ENCODE peak calls at places on chromosome 2, in ten cellular contexts. One of them, this sample, is unnamed.

GRCh38 chr2:100606740-100607343 is 44.0 kb downstream of the PDCL3 start:
- DNase-seq in H9: peak; percentile 69
- DNase-seq in HL-60: peak; percentile 28
- DNase-seq in cardiac muscle cell: peak; percentile 36
- DNase-seq in nephron progenitor cell: peak; percentile 35
- DNase-seq in brain microvascular endothelial cell: peak; percentile 46
- DNase-seq in uterus: no peak
- DNase-seq in neural crest cell: peak; percentile 45
- DNase-seq in prostate gland: no peak
- DNase-seq in K562: peak; percentile 48
- DNase-seq in this sample: no peak

GRCh38 chr2:72004976-72005375 is 142.7 kb downstream of the CYP26B1 start:
- DNase-seq in cardiac muscle cell: no peak
- DNase-seq in prostate gland: no peak
- DNase-seq in nephron progenitor cell: no peak
- DNase-seq in uterus: no peak
- DNase-seq in K562: no peak
- DNase-seq in neural crest cell: no peak
- DNase-seq in brain microvascular endothelial cell: no peak
- DNase-seq in HL-60: no peak
- DNase-seq in H9: no peak
- DNase-seq in this sample: no peak

GRCh38 chr2:179106342-179107178 is 56.6 kb upstream of the CCDC141 start:
- DNase-seq in uterus: peak; percentile 34
- DNase-seq in H9: no peak
- DNase-seq in HL-60: peak; percentile 66
- DNase-seq in nephron progenitor cell: no peak
- DNase-seq in neural crest cell: no peak
- DNase-seq in brain microvascular endothelial cell: peak; percentile 94
- DNase-seq in cardiac muscle cell: no peak
- DNase-seq in K562: peak; percentile 44
- DNase-seq in prostate gland: peak; percentile 33
- DNase-seq in this sample: no peak

GRCh38 chr2:74104839-74105238 is 42.9 kb downstream of the BOLA3 start:
- DNase-seq in H9: no peak
- DNase-seq in neural crest cell: no peak
- DNase-seq in brain microvascular endothelial cell: no peak
- DNase-seq in uterus: no peak
- DNase-seq in nephron progenitor cell: no peak
- DNase-seq in prostate gland: no peak
- DNase-seq in K562: no peak
- DNase-seq in cardiac muscle cell: no peak
- DNase-seq in HL-60: no peak
- DNase-seq in this sample: no peak

GRCh38 chr2:20429528-20429927 is 17.3 kb upstream of the RHOB start:
- DNase-seq in H9: no peak
- DNase-seq in prostate gland: no peak
- DNase-seq in cardiac muscle cell: no peak
- DNase-seq in HL-60: no peak
- DNase-seq in nephron progenitor cell: no peak
- DNase-seq in brain microvascular endothelial cell: no peak
- DNase-seq in K562: no peak
- DNase-seq in neural crest cell: no peak
- DNase-seq in uterus: no peak
- DNase-seq in this sample: no peak

GRCh38 chr2:10903861-10904210 is 7.9 kb upstream of the KCNF1 start:
- DNase-seq in neural crest cell: no peak
- DNase-seq in brain microvascular endothelial cell: no peak
- DNase-seq in cardiac muscle cell: no peak
- DNase-seq in uterus: no peak
- DNase-seq in prostate gland: no peak
- DNase-seq in H9: no peak
- DNase-seq in K562: no peak
- DNase-seq in HL-60: no peak
- DNase-seq in nephron progenitor cell: no peak
- DNase-seq in this sample: no peak

GRCh38 chr2:140248623-140249022 is 1468.4 kb upstream of the NXPH2 start:
- DNase-seq in nephron progenitor cell: no peak
- DNase-seq in prostate gland: no peak
- DNase-seq in H9: no peak
- DNase-seq in neural crest cell: no peak
- DNase-seq in HL-60: no peak
- DNase-seq in cardiac muscle cell: no peak
- DNase-seq in brain microvascular endothelial cell: no peak
- DNase-seq in uterus: no peak
- DNase-seq in K562: no peak
- DNase-seq in this sample: no peak

GRCh38 chr2:238950551-238950950 is 102.7 kb downstream of the TWIST2 start:
- DNase-seq in brain microvascular endothelial cell: no peak
- DNase-seq in neural crest cell: no peak
- DNase-seq in nephron progenitor cell: no peak
- DNase-seq in H9: peak; percentile 28
- DNase-seq in K562: no peak
- DNase-seq in prostate gland: peak; percentile 3
- DNase-seq in uterus: peak; percentile 13
- DNase-seq in cardiac muscle cell: no peak
- DNase-seq in HL-60: no peak
- DNase-seq in this sample: no peak

GRCh38 chr2:10370390-10370789 is 67.7 kb downstream of the HPCAL1 start:
- DNase-seq in prostate gland: no peak
- DNase-seq in cardiac muscle cell: no peak
- DNase-seq in nephron progenitor cell: no peak
- DNase-seq in brain microvascular endothelial cell: no peak
- DNase-seq in K562: no peak
- DNase-seq in HL-60: no peak
- DNase-seq in neural crest cell: no peak
- DNase-seq in uterus: no peak
- DNase-seq in H9: no peak
- DNase-seq in this sample: no peak

GRCh38 chr2:8457620-8458255 is 224.1 kb upstream of the ID2 start:
- DNase-seq in cardiac muscle cell: no peak
- DNase-seq in HL-60: no peak
- DNase-seq in K562: no peak
- DNase-seq in neural crest cell: no peak
- DNase-seq in H9: no peak
- DNase-seq in prostate gland: no peak
- DNase-seq in uterus: no peak
- DNase-seq in nephron progenitor cell: no peak
- DNase-seq in brain microvascular endothelial cell: no peak
- DNase-seq in this sample: no peak

GRCh38 chr2:27221166-27221565 is 4.0 kb downstream of the CAD start:
- DNase-seq in brain microvascular endothelial cell: no peak
- DNase-seq in H9: no peak
- DNase-seq in uterus: no peak
- DNase-seq in nephron progenitor cell: no peak
- DNase-seq in HL-60: no peak
- DNase-seq in cardiac muscle cell: no peak
- DNase-seq in prostate gland: no peak
- DNase-seq in neural crest cell: no peak
- DNase-seq in K562: no peak
- DNase-seq in this sample: no peak

GRCh38 chr2:28612131-28612812 is 116.4 kb downstream of the PLB1 start:
- DNase-seq in cardiac muscle cell: no peak
- DNase-seq in nephron progenitor cell: no peak
- DNase-seq in neural crest cell: no peak
- DNase-seq in HL-60: no peak
- DNase-seq in uterus: no peak
- DNase-seq in K562: no peak
- DNase-seq in H9: no peak
- DNase-seq in brain microvascular endothelial cell: no peak
- DNase-seq in prostate gland: no peak
- DNase-seq in this sample: no peak

GRCh38 chr2:148023861-148024260 is 3.0 kb downstream of the MBD5 start:
- DNase-seq in uterus: no peak
- DNase-seq in brain microvascular endothelial cell: no peak
- DNase-seq in nephron progenitor cell: no peak
- DNase-seq in HL-60: no peak
- DNase-seq in K562: no peak
- DNase-seq in H9: no peak
- DNase-seq in cardiac muscle cell: no peak
- DNase-seq in neural crest cell: no peak
- DNase-seq in prostate gland: no peak
- DNase-seq in this sample: no peak

GRCh38 chr2:9844036-9844483 is 786 bp downstream of the TAF1B start:
- DNase-seq in brain microvascular endothelial cell: no peak
- DNase-seq in prostate gland: no peak
- DNase-seq in uterus: no peak
- DNase-seq in neural crest cell: no peak
- DNase-seq in K562: peak; percentile 47
- DNase-seq in H9: no peak
- DNase-seq in nephron progenitor cell: no peak
- DNase-seq in HL-60: no peak
- DNase-seq in cardiac muscle cell: no peak
- DNase-seq in this sample: no peak

GRCh38 chr2:567865-568638 is 109.2 kb downstream of the TMEM18 start:
- DNase-seq in K562: no peak
- DNase-seq in neural crest cell: no peak
- DNase-seq in brain microvascular endothelial cell: peak; percentile 72
- DNase-seq in H9: no peak
- DNase-seq in uterus: peak; percentile 81
- DNase-seq in cardiac muscle cell: no peak
- DNase-seq in prostate gland: no peak
- DNase-seq in HL-60: no peak
- DNase-seq in nephron progenitor cell: no peak
- DNase-seq in this sample: no peak

GRCh38 chr2:105344704-105345345 is 7.5 kb downstream of the C2orf49 start:
- DNase-seq in neural crest cell: no peak
- DNase-seq in nephron progenitor cell: no peak
- DNase-seq in cardiac muscle cell: peak; percentile 83
- DNase-seq in K562: peak; percentile 33
- DNase-seq in HL-60: no peak
- DNase-seq in uterus: no peak
- DNase-seq in prostate gland: peak; percentile 29
- DNase-seq in brain microvascular endothelial cell: no peak
- DNase-seq in H9: no peak
- DNase-seq in this sample: no peak
- TF ChIP-seq CTCF in neural crest cell: peak; percentile 63
- TF ChIP-seq CTCF in nephron progenitor cell: peak; percentile 28
- TF ChIP-seq CTCF in cardiac muscle cell: peak; percentile 33
- TF ChIP-seq CTCF in K562: peak; percentile 54
- TF ChIP-seq CTCF in HL-60: no peak
- TF ChIP-seq CTCF in uterus: peak; percentile 30
- TF ChIP-seq CTCF in prostate gland: peak; percentile 46
- TF ChIP-seq CTCF in brain microvascular endothelial cell: peak; percentile 2
- TF ChIP-seq CTCF in H9: peak; percentile 56
- TF ChIP-seq CTCF in this sample: peak; percentile 9

GRCh38 chr2:134609924-134610498 is 108.8 kb downstream of the TMEM163 start:
- DNase-seq in prostate gland: no peak
- DNase-seq in neural crest cell: no peak
- DNase-seq in K562: no peak
- DNase-seq in nephron progenitor cell: no peak
- DNase-seq in brain microvascular endothelial cell: no peak
- DNase-seq in H9: no peak
- DNase-seq in uterus: no peak
- DNase-seq in HL-60: no peak
- DNase-seq in cardiac muscle cell: peak; percentile 2
- DNase-seq in this sample: no peak
- TF ChIP-seq CTCF in prostate gland: no peak
- TF ChIP-seq CTCF in neural crest cell: no peak
- TF ChIP-seq CTCF in K562: no peak
- TF ChIP-seq CTCF in nephron progenitor cell: no peak
- TF ChIP-seq CTCF in brain microvascular endothelial cell: no peak
- TF ChIP-seq CTCF in H9: no peak
- TF ChIP-seq CTCF in uterus: no peak
- TF ChIP-seq CTCF in HL-60: no peak
- TF ChIP-seq CTCF in cardiac muscle cell: no peak
- TF ChIP-seq CTCF in this sample: no peak

GRCh38 chr2:38444247-38444646 is 67.2 kb upstream of the ATL2 start:
- DNase-seq in K562: no peak
- DNase-seq in uterus: no peak
- DNase-seq in neural crest cell: no peak
- DNase-seq in nephron progenitor cell: no peak
- DNase-seq in H9: peak; percentile 68
- DNase-seq in prostate gland: no peak
- DNase-seq in brain microvascular endothelial cell: peak; percentile 70
- DNase-seq in HL-60: no peak
- DNase-seq in cardiac muscle cell: no peak
- DNase-seq in this sample: no peak
- TF ChIP-seq CTCF in K562: no peak
- TF ChIP-seq CTCF in uterus: no peak
- TF ChIP-seq CTCF in neural crest cell: no peak
- TF ChIP-seq CTCF in nephron progenitor cell: no peak
- TF ChIP-seq CTCF in H9: no peak
- TF ChIP-seq CTCF in prostate gland: no peak
- TF ChIP-seq CTCF in brain microvascular endothelial cell: no peak
- TF ChIP-seq CTCF in HL-60: no peak
- TF ChIP-seq CTCF in cardiac muscle cell: no peak
- TF ChIP-seq CTCF in this sample: no peak

GRCh38 chr2:120541553-120541932 is 194.1 kb upstream of the GLI2 start:
- DNase-seq in H9: no peak
- DNase-seq in neural crest cell: no peak
- DNase-seq in HL-60: no peak
- DNase-seq in cardiac muscle cell: no peak
- DNase-seq in uterus: no peak
- DNase-seq in brain microvascular endothelial cell: no peak
- DNase-seq in prostate gland: no peak
- DNase-seq in nephron progenitor cell: no peak
- DNase-seq in K562: no peak
- DNase-seq in this sample: no peak
- TF ChIP-seq CTCF in H9: no peak
- TF ChIP-seq CTCF in neural crest cell: no peak
- TF ChIP-seq CTCF in HL-60: no peak
- TF ChIP-seq CTCF in cardiac muscle cell: no peak
- TF ChIP-seq CTCF in uterus: no peak
- TF ChIP-seq CTCF in brain microvascular endothelial cell: no peak
- TF ChIP-seq CTCF in prostate gland: no peak
- TF ChIP-seq CTCF in nephron progenitor cell: no peak
- TF ChIP-seq CTCF in K562: no peak
- TF ChIP-seq CTCF in this sample: no peak

GRCh38 chr2:227939271-227940027 is 68.0 kb downstream of the DAW1 start:
- DNase-seq in brain microvascular endothelial cell: peak; percentile 17
- DNase-seq in H9: peak; percentile 64
- DNase-seq in cardiac muscle cell: peak; percentile 73
- DNase-seq in nephron progenitor cell: peak; percentile 43
- DNase-seq in HL-60: peak; percentile 30
- DNase-seq in prostate gland: no peak
- DNase-seq in uterus: no peak
- DNase-seq in K562: peak; percentile 10
- DNase-seq in neural crest cell: peak; percentile 24
- DNase-seq in this sample: no peak
- TF ChIP-seq CTCF in brain microvascular endothelial cell: peak; percentile 72
- TF ChIP-seq CTCF in H9: peak; percentile 85
- TF ChIP-seq CTCF in cardiac muscle cell: peak; percentile 62
- TF ChIP-seq CTCF in nephron progenitor cell: peak; percentile 55
- TF ChIP-seq CTCF in HL-60: no peak
- TF ChIP-seq CTCF in prostate gland: no peak
- TF ChIP-seq CTCF in uterus: no peak
- TF ChIP-seq CTCF in K562: no peak
- TF ChIP-seq CTCF in neural crest cell: peak; percentile 69
- TF ChIP-seq CTCF in this sample: no peak

This sample was measured in natural killer cell.